ENCODE peak calls at places on chromosomes 11 and 22, in four cellular contexts. One of them, this sample, is unnamed.

GRCh38 chr11:22337571-22338464 is at the start of gene SLC17A6:
- DNase-seq in mucosa of descending colon: no peak
- DNase-seq in cardiac muscle cell: peak; percentile 58
- DNase-seq in brain microvascular endothelial cell: peak; percentile 7
- DNase-seq in this sample: peak; percentile 29

GRCh38 chr11:134888821-134889220 is 476.8 kb upstream of the B3GAT1 start:
- DNase-seq in mucosa of descending colon: no peak
- DNase-seq in brain microvascular endothelial cell: no peak
- DNase-seq in cardiac muscle cell: no peak
- DNase-seq in this sample: no peak

GRCh38 chr11:100445231-100445735 is 241.8 kb upstream of the ARHGAP42 start:
- DNase-seq in brain microvascular endothelial cell: peak; percentile 9
- DNase-seq in mucosa of descending colon: no peak
- DNase-seq in cardiac muscle cell: peak; percentile 8
- DNase-seq in this sample: no peak

GRCh38 chr22:27556371-27556770 is 245.2 kb downstream of the MN1 start:
- DNase-seq in mucosa of descending colon: no peak
- DNase-seq in cardiac muscle cell: no peak
- DNase-seq in brain microvascular endothelial cell: no peak
- DNase-seq in this sample: no peak

GRCh38 chr11:110565690-110566336 is 136.1 kb downstream of the FDX1 start:
- DNase-seq in mucosa of descending colon: no peak
- DNase-seq in cardiac muscle cell: peak; percentile 9
- DNase-seq in brain microvascular endothelial cell: no peak
- DNase-seq in this sample: no peak

GRCh38 chr11:11458523-11458922 is 105.5 kb upstream of the CSNK2A3 start:
- DNase-seq in brain microvascular endothelial cell: no peak
- DNase-seq in mucosa of descending colon: no peak
- DNase-seq in cardiac muscle cell: no peak
- DNase-seq in this sample: no peak

GRCh38 chr22:27207907-27208306 is 550.5 kb downstream of the MIAT start:
- DNase-seq in mucosa of descending colon: no peak
- DNase-seq in cardiac muscle cell: no peak
- DNase-seq in brain microvascular endothelial cell: peak; percentile 82
- DNase-seq in this sample: no peak

GRCh38 chr22:36288571-36289405 is 35.9 kb downstream of the APOL1 start:
- DNase-seq in brain microvascular endothelial cell: no peak
- DNase-seq in cardiac muscle cell: no peak
- DNase-seq in mucosa of descending colon: no peak
- DNase-seq in this sample: no peak

GRCh38 chr22:42662114-42663021 is 13.2 kb upstream of the CYB5R3 start:
- DNase-seq in brain microvascular endothelial cell: peak; percentile 45
- DNase-seq in mucosa of descending colon: peak; percentile 89
- DNase-seq in cardiac muscle cell: peak; percentile 76
- DNase-seq in this sample: peak; percentile 73

GRCh38 chr11:96075532-96075959 is 151.6 kb upstream of the MTMR2 start:
- DNase-seq in brain microvascular endothelial cell: no peak
- DNase-seq in mucosa of descending colon: no peak
- DNase-seq in cardiac muscle cell: no peak
- DNase-seq in this sample: no peak

GRCh38 chr22:40004836-40005235 is 10.1 kb downstream of the FAM83F start:
- DNase-seq in brain microvascular endothelial cell: no peak
- DNase-seq in cardiac muscle cell: no peak
- DNase-seq in mucosa of descending colon: no peak
- DNase-seq in this sample: no peak

GRCh38 chr11:79564288-79564925 is 123.6 kb upstream of the TENM4 start:
- DNase-seq in cardiac muscle cell: no peak
- DNase-seq in mucosa of descending colon: no peak
- DNase-seq in brain microvascular endothelial cell: no peak
- DNase-seq in this sample: no peak

GRCh38 chr22:22021160-22021750 is 38.7 kb upstream of the TOP3B start:
- DNase-seq in brain microvascular endothelial cell: no peak
- DNase-seq in mucosa of descending colon: no peak
- DNase-seq in cardiac muscle cell: no peak
- DNase-seq in this sample: no peak

GRCh38 chr11:61413496-61413895 is 16.3 kb downstream of the CPSF7 start:
- DNase-seq in brain microvascular endothelial cell: no peak
- DNase-seq in mucosa of descending colon: no peak
- DNase-seq in cardiac muscle cell: peak; percentile 8
- DNase-seq in this sample: no peak

GRCh38 chr22:37020192-37020479 is 594 bp downstream of the MPST start:
- DNase-seq in cardiac muscle cell: peak; percentile 57
- DNase-seq in mucosa of descending colon: peak; percentile 71
- DNase-seq in brain microvascular endothelial cell: peak; percentile 29
- DNase-seq in this sample: peak; percentile 58

GRCh38 chr11:132944557-132944920 is 587.8 kb downstream of the OPCML start:
- DNase-seq in cardiac muscle cell: no peak
- DNase-seq in brain microvascular endothelial cell: no peak
- DNase-seq in mucosa of descending colon: no peak
- DNase-seq in this sample: no peak

GRCh38 chr11:62599069-62599696 is 2.5 kb downstream of the MTA2 start:
- DNase-seq in mucosa of descending colon: peak; percentile 90
- DNase-seq in brain microvascular endothelial cell: peak; percentile 99
- DNase-seq in cardiac muscle cell: peak; percentile 100
- DNase-seq in this sample: peak; percentile 98

GRCh38 chr11:71198823-71199165 is 53.6 kb downstream of the SHANK2 start:
- DNase-seq in cardiac muscle cell: no peak
- DNase-seq in brain microvascular endothelial cell: no peak
- DNase-seq in mucosa of descending colon: no peak
- DNase-seq in this sample: no peak

GRCh38 chr11:104765401-104765800 is 132.9 kb downstream of the CASP12 start:
- DNase-seq in cardiac muscle cell: peak; percentile 4
- DNase-seq in brain microvascular endothelial cell: no peak
- DNase-seq in mucosa of descending colon: no peak
- DNase-seq in this sample: no peak

GRCh38 chr11:8833568-8834275 is 77.3 kb upstream of the AKIP1 start:
- DNase-seq in brain microvascular endothelial cell: no peak
- DNase-seq in cardiac muscle cell: peak; percentile 28
- DNase-seq in mucosa of descending colon: no peak
- DNase-seq in this sample: no peak

GRCh38 chr22:24146791-24147353 is 34.4 kb upstream of the SUSD2 start:
- DNase-seq in mucosa of descending colon: no peak
- DNase-seq in cardiac muscle cell: peak; percentile 85
- DNase-seq in brain microvascular endothelial cell: peak; percentile 29
- DNase-seq in this sample: no peak

GRCh38 chr22:22815397-22816170 is 72.0 kb upstream of the IGLL5 start:
- DNase-seq in mucosa of descending colon: no peak
- DNase-seq in cardiac muscle cell: no peak
- DNase-seq in brain microvascular endothelial cell: no peak
- DNase-seq in this sample: no peak

GRCh38 chr11:104841185-104841584 is 57.1 kb downstream of the CASP12 start:
- DNase-seq in brain microvascular endothelial cell: no peak
- DNase-seq in cardiac muscle cell: no peak
- DNase-seq in mucosa of descending colon: no peak
- DNase-seq in this sample: no peak

GRCh38 chr22:25940479-25940878 is 198.5 kb downstream of the MYO18B start:
- DNase-seq in cardiac muscle cell: no peak
- DNase-seq in mucosa of descending colon: no peak
- DNase-seq in brain microvascular endothelial cell: no peak
- DNase-seq in this sample: no peak

GRCh38 chr11:130475426-130476053 is 27.1 kb downstream of the ADAMTS15 start:
- DNase-seq in cardiac muscle cell: no peak
- DNase-seq in mucosa of descending colon: no peak
- DNase-seq in brain microvascular endothelial cell: no peak
- DNase-seq in this sample: no peak

GRCh38 chr11:75467881-75468280 is 34.9 kb upstream of the KLHL35 start:
- DNase-seq in cardiac muscle cell: no peak
- DNase-seq in brain microvascular endothelial cell: no peak
- DNase-seq in mucosa of descending colon: no peak
- DNase-seq in this sample: no peak

GRCh38 chr22:31734512-31734911 is 15.4 kb downstream of the PRR14L start:
- DNase-seq in cardiac muscle cell: peak; percentile 48
- DNase-seq in mucosa of descending colon: no peak
- DNase-seq in brain microvascular endothelial cell: peak; percentile 68
- DNase-seq in this sample: no peak

GRCh38 chr11:58003591-58003990 is 20.1 kb upstream of the OR9Q1 start:
- DNase-seq in mucosa of descending colon: no peak
- DNase-seq in brain microvascular endothelial cell: no peak
- DNase-seq in cardiac muscle cell: no peak
- DNase-seq in this sample: no peak

GRCh38 chr22:19958083-19959042 is 16.7 kb upstream of the TXNRD2 start:
- DNase-seq in cardiac muscle cell: peak; percentile 35
- DNase-seq in brain microvascular endothelial cell: no peak
- DNase-seq in mucosa of descending colon: peak; percentile 11
- DNase-seq in this sample: no peak

GRCh38 chr11:64226507-64227051 is 505 bp downstream of the NUDT22 start:
- DNase-seq in mucosa of descending colon: peak; percentile 87
- DNase-seq in cardiac muscle cell: no peak
- DNase-seq in brain microvascular endothelial cell: no peak
- DNase-seq in this sample: no peak

GRCh38 chr22:49996192-49996531 is 16.4 kb downstream of the IL17REL start:
- DNase-seq in cardiac muscle cell: no peak
- DNase-seq in brain microvascular endothelial cell: no peak
- DNase-seq in mucosa of descending colon: peak; percentile 69
- DNase-seq in this sample: no peak